ENCODE peak calls at places on chromosomes 3 and 15, in five cellular contexts. G is HuH-7, W is DMS153, J is kidney glomerular epithelial cell, I is cardiac fibroblast. F is an unnamed sample.
A peak's percentile ranks its signal among the peaks of the same experiment; 100 is the strongest.

GRCh38 chr3:111547645-111548044 is 5.6 kb downstream of the CD96 start:
- DNase-seq in G (no peak), W (no peak), J (no peak), I (no peak), F (no peak)

GRCh38 chr15:52224211-52224610 is 33.0 kb upstream of the GNB5 start:
- DNase-seq in G (no peak), W (no peak), J (no peak), I (no peak), F (no peak)

GRCh38 chr3:177596822-177597271 is 399.6 kb upstream of the TBL1XR1 start:
- DNase-seq in G (no peak), W (peak; percentile 69), J (peak; percentile 62), I (peak; percentile 65), F (no peak)

GRCh38 chr15:94075349-94075748 is 156.0 kb upstream of the MCTP2 start:
- DNase-seq in G (no peak), W (no peak), J (no peak), I (peak; percentile 26), F (no peak)

GRCh38 chr15:74240002-74240568 is 4.0 kb downstream of the CCDC33 start:
- DNase-seq in G (no peak), W (peak; percentile 96), J (peak; percentile 90), I (peak; percentile 95), F (no peak)

GRCh38 chr3:156033428-156033827 is 87.0 kb upstream of the KCNAB1 start:
- DNase-seq in G (no peak), W (no peak), J (no peak), I (no peak), F (no peak)

GRCh38 chr15:46703871-46704637 is 1013.3 kb upstream of the SEMA6D start:
- DNase-seq in G (no peak), W (no peak), J (no peak), I (no peak), F (no peak)

GRCh38 chr15:44882499-44882968 is 74.0 kb upstream of the TERB2 start:
- DNase-seq in G (no peak), W (no peak), J (peak; percentile 78), I (no peak), F (no peak)

GRCh38 chr3:46350262-46350565 is 3.7 kb upstream of the CCR2 start:
- DNase-seq in G (no peak), W (no peak), J (no peak), I (no peak), F (no peak)

GRCh38 chr3:131561511-131561910 is 58.7 kb upstream of the MRPL3 start:
- DNase-seq in G (no peak), W (no peak), J (peak; percentile 36), I (peak; percentile 19), F (no peak)

GRCh38 chr3:15638891-15639262 is 37.3 kb downstream of the BTD start:
- DNase-seq in G (no peak), W (no peak), J (no peak), I (no peak), F (no peak)

GRCh38 chr3:38477057-38477820 is 18.9 kb upstream of the EXOG start:
- DNase-seq in G (no peak), W (no peak), J (no peak), I (no peak), F (no peak)

GRCh38 chr3:21533047-21533446 is 218.0 kb downstream of the ZNF385D start:
- DNase-seq in G (no peak), W (no peak), J (no peak), I (no peak), F (no peak)

GRCh38 chr15:34336947-34337556 is 529 bp downstream of the SLC12A6 start:
- DNase-seq in G (no peak), W (no peak), J (no peak), I (no peak), F (no peak)

GRCh38 chr15:57044072-57044702 is 125.7 kb downstream of the TCF12 start:
- DNase-seq in G (no peak), W (no peak), J (no peak), I (no peak), F (no peak)

GRCh38 chr3:14472471-14473351 is 67.4 kb downstream of the GRIP2 start:
- DNase-seq in G (no peak), W (no peak), J (peak; percentile 99), I (peak; percentile 88), F (no peak)

GRCh38 chr3:127114337-127115070 is 78.4 kb upstream of the PRR23E start:
- DNase-seq in G (no peak), W (peak; percentile 64), J (no peak), I (no peak), F (no peak)

GRCh38 chr15:32717290-32718081 is at the start of gene GREM1:
- DNase-seq in G (no peak), W (no peak), J (no peak), I (peak; percentile 58), F (no peak)

GRCh38 chr3:65785065-65785645 is 253.6 kb downstream of the MAGI1 start:
- DNase-seq in G (no peak), W (peak; percentile 17), J (peak; percentile 43), I (peak; percentile 84), F (no peak)

GRCh38 chr3:99837715-99838114 is 20.1 kb downstream of the CMSS1 start:
- DNase-seq in G (no peak), W (no peak), J (no peak), I (no peak), F (no peak)

GRCh38 chr15:61380270-61380669 is 151.2 kb upstream of the RORA start:
- DNase-seq in G (no peak), W (no peak), J (no peak), I (no peak), F (no peak)

GRCh38 chr15:65421360-65422215 is 1.2 kb downstream of the IGDCC4 start:
- DNase-seq in G (peak; percentile 57), W (no peak), J (no peak), I (peak; percentile 29), F (peak; percentile 61)

GRCh38 chr15:24761704-24762302 is 86.2 kb downstream of the NPAP1 start:
- DNase-seq in G (no peak), W (no peak), J (peak; percentile 34), I (peak; percentile 13), F (no peak)

GRCh38 chr3:186411994-186412393 is 50.0 kb upstream of the DGKG start:
- DNase-seq in G (no peak), W (no peak), J (no peak), I (no peak), F (no peak)

GRCh38 chr3:160948273-160948672 is 156.9 kb downstream of the B3GALNT1 start:
- DNase-seq in G (peak; percentile 32), W (no peak), J (no peak), I (no peak), F (no peak)

GRCh38 chr3:51190827-51191226 is 194.3 kb upstream of the MANF start:
- DNase-seq in G (no peak), W (no peak), J (no peak), I (no peak), F (no peak)

GRCh38 chr15:40787344-40787841 is 17.6 kb downstream of the C15orf62 start:
- DNase-seq in G (no peak), W (peak; percentile 88), J (peak; percentile 86), I (peak; percentile 79), F (no peak)

GRCh38 chr3:49006591-49007067 is 562 bp upstream of the WDR6 start:
- DNase-seq in G (no peak), W (no peak), J (no peak), I (peak; percentile 72), F (no peak)

GRCh38 chr15:67836477-67836876 is 3.4 kb downstream of the RNU6-1 start:
- DNase-seq in G (no peak), W (no peak), J (peak; percentile 11), I (peak; percentile 56), F (no peak)

GRCh38 chr3:67171841-67172240 is 173.7 kb downstream of the KBTBD8 start:
- DNase-seq in G (no peak), W (no peak), J (no peak), I (no peak), F (no peak)

GRCh38 chr15:72365844-72366243 is 10.0 kb downstream of the HEXA start:
- DNase-seq in G (no peak), W (no peak), J (no peak), I (no peak), F (no peak)

F was measured in D721Med.